ENCODE peak calls at places on chromosome 12, in eight cellular contexts. One of them, this sample, is unnamed. For H3K9me3, the result is how much of the 10 kb centered on the place peaks cover.

GRCh38 chr12:69880566-69880965 is 55.5 kb downstream of the MYRFL start:
- DNase-seq in SK-N-SH: no peak
- DNase-seq in OCI-LY7: peak
- DNase-seq in left ventricle myocardium inferior: no peak
- DNase-seq in A673: peak
- DNase-seq in pancreas: no peak
- DNase-seq in A549: no peak
- DNase-seq in stomach: no peak
- DNase-seq in this sample: peak

GRCh38 chr12:11779286-11779685 is 129.8 kb downstream of the ETV6 start:
- DNase-seq in A549: no peak
- DNase-seq in stomach: no peak
- DNase-seq in left ventricle myocardium inferior: no peak
- DNase-seq in pancreas: no peak
- DNase-seq in SK-N-SH: no peak
- DNase-seq in OCI-LY7: no peak
- DNase-seq in A673: no peak
- DNase-seq in this sample: no peak

GRCh38 chr12:3134126-3134525 is 56.9 kb downstream of the TSPAN9 start:
- DNase-seq in SK-N-SH: no peak
- DNase-seq in OCI-LY7: no peak
- DNase-seq in stomach: no peak
- DNase-seq in A673: no peak
- DNase-seq in pancreas: no peak
- DNase-seq in left ventricle myocardium inferior: no peak
- DNase-seq in A549: no peak
- DNase-seq in this sample: no peak

GRCh38 chr12:112919131-112919530 is 12.4 kb downstream of the OAS1 start:
- DNase-seq in SK-N-SH: no peak
- DNase-seq in A673: peak
- DNase-seq in OCI-LY7: no peak
- DNase-seq in A549: no peak
- DNase-seq in stomach: no peak
- DNase-seq in left ventricle myocardium inferior: no peak
- DNase-seq in pancreas: no peak
- DNase-seq in this sample: no peak

GRCh38 chr12:82688035-82688501 is 1.4 kb downstream of the TMTC2 start:
- DNase-seq in pancreas: no peak
- DNase-seq in OCI-LY7: peak
- DNase-seq in A549: peak
- DNase-seq in SK-N-SH: peak
- DNase-seq in left ventricle myocardium inferior: no peak
- DNase-seq in A673: peak
- DNase-seq in stomach: no peak
- DNase-seq in this sample: no peak

GRCh38 chr12:47558625-47559345 is 147.0 kb downstream of the RPAP3 start:
- DNase-seq in left ventricle myocardium inferior: no peak
- DNase-seq in A549: no peak
- DNase-seq in stomach: no peak
- DNase-seq in OCI-LY7: no peak
- DNase-seq in A673: peak
- DNase-seq in pancreas: no peak
- DNase-seq in SK-N-SH: no peak
- DNase-seq in this sample: no peak

GRCh38 chr12:105032703-105033357 is 46.7 kb downstream of the NOPCHAP1 start:
- DNase-seq in left ventricle myocardium inferior: no peak
- DNase-seq in pancreas: no peak
- DNase-seq in stomach: no peak
- DNase-seq in OCI-LY7: no peak
- DNase-seq in A549: no peak
- DNase-seq in SK-N-SH: no peak
- DNase-seq in A673: no peak
- DNase-seq in this sample: no peak

GRCh38 chr12:107131832-107132616 is 38.7 kb upstream of the CRY1 start:
- DNase-seq in A549: peak
- DNase-seq in left ventricle myocardium inferior: no peak
- DNase-seq in SK-N-SH: peak
- DNase-seq in stomach: no peak
- DNase-seq in OCI-LY7: peak
- DNase-seq in pancreas: peak
- DNase-seq in A673: peak
- DNase-seq in this sample: peak

GRCh38 chr12:105823810-105824209 is 314.9 kb downstream of the NUAK1 start:
- DNase-seq in left ventricle myocardium inferior: no peak
- DNase-seq in pancreas: no peak
- DNase-seq in A549: no peak
- DNase-seq in OCI-LY7: no peak
- DNase-seq in stomach: no peak
- DNase-seq in A673: no peak
- DNase-seq in SK-N-SH: peak
- DNase-seq in this sample: no peak

DNA sequence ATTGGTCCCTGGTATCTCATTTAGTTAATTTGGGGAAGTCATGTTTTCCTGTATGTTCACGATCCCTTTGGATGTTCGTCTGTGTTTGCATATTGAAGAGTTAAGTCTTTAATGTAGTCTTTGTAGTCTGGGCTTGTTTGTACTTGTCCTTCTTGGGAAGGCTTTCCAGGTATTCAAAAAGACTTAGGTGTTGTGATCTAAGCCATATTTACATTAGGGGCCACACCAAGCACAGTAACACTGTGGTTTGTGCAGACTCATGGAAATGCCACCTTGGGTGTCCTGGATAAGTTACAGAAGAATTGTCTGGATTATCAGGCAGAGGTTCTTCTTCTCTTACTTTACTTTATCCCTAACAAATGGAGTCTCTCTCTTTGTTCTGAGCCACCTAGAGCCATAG is 380.3 kb downstream of the CCER1 start:
- DNase-seq in A549: no peak
- DNase-seq in OCI-LY7: no peak
- DNase-seq in SK-N-SH: no peak
- DNase-seq in pancreas: no peak
- DNase-seq in stomach: no peak
- DNase-seq in left ventricle myocardium inferior: no peak
- DNase-seq in A673: no peak
- DNase-seq in this sample: no peak
- H3K9me3 ChIP-seq in A549: under half
- H3K9me3 ChIP-seq in OCI-LY7: under half
- H3K9me3 ChIP-seq in SK-N-SH: under half
- H3K9me3 ChIP-seq in pancreas: under half
- H3K9me3 ChIP-seq in stomach: under half
- H3K9me3 ChIP-seq in left ventricle myocardium inferior: under half
- H3K9me3 ChIP-seq in A673: under half
- H3K9me3 ChIP-seq in this sample: under half

GRCh38 chr12:34294671-34295365 is 272.5 kb downstream of the ALG10 start:
- DNase-seq in A673: no peak
- DNase-seq in A549: no peak
- DNase-seq in stomach: no peak
- DNase-seq in OCI-LY7: no peak
- DNase-seq in left ventricle myocardium inferior: peak
- DNase-seq in pancreas: no peak
- DNase-seq in SK-N-SH: no peak
- DNase-seq in this sample: no peak
- H3K9me3 ChIP-seq in A673: half or more
- H3K9me3 ChIP-seq in A549: under half
- H3K9me3 ChIP-seq in stomach: half or more
- H3K9me3 ChIP-seq in OCI-LY7: under half
- H3K9me3 ChIP-seq in left ventricle myocardium inferior: under half
- H3K9me3 ChIP-seq in pancreas: under half
- H3K9me3 ChIP-seq in SK-N-SH: under half
- H3K9me3 ChIP-seq in this sample: under half

DNA sequence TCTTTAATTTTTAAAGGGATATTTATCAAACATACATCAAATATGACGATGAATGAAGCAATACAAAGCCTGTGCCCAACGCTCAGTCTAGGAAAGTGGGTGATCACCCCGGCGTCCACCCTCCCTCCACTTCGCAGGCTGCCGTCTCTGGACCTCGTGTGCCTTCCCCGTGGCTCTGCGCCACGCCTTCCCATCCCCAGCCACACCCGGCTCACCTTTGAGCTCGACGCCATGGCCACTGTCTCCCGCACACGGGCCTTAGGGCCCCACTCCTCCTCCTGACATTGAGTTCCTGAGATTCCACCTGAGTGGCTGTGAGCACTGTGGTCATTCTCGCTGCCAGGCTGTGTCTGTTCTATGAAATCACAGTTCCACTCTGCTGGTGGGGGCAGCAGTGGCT is 56.7 kb downstream of the GALNT9 start:
- DNase-seq in OCI-LY7: no peak
- DNase-seq in stomach: no peak
- DNase-seq in pancreas: no peak
- DNase-seq in A549: no peak
- DNase-seq in left ventricle myocardium inferior: no peak
- DNase-seq in SK-N-SH: no peak
- DNase-seq in A673: no peak
- DNase-seq in this sample: no peak
- H3K9me3 ChIP-seq in OCI-LY7: under half
- H3K9me3 ChIP-seq in stomach: under half
- H3K9me3 ChIP-seq in pancreas: under half
- H3K9me3 ChIP-seq in A549: under half
- H3K9me3 ChIP-seq in left ventricle myocardium inferior: under half
- H3K9me3 ChIP-seq in SK-N-SH: under half
- H3K9me3 ChIP-seq in A673: under half
- H3K9me3 ChIP-seq in this sample: under half

DNA sequence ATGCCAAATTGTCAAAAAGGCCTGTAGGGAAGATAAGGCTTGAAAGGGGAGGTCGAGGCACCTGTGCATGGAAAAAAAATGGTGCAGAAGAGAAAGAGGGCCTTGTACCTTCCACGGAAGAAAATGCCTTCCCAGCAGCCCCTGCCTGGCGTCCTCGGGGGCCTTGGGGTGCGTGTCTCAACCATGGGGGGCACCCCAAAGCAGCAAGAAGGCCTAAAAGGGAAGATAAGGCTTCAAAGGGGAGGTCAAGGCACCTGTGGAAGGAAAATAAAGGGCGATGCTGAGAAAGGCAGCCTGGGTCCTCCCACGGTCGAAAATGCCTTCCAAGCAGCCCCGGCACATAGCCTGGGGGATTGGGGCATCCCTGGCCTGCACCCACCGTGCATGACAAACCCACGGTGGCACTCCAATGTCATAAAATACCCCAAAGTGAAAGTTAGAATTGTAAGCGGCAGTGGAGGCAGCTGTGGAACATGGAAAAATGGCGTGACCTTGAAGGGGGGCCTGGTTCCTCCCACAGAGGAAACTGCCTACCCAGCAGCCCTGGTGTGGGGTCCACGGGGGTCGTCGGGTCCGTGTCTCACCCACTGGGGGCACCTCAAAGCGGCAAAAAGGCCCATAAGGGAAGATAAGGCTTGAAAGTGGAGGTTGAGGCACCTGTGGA is 275.0 kb downstream of the ALG10 start:
- DNase-seq in OCI-LY7: no peak
- DNase-seq in A673: no peak
- DNase-seq in A549: no peak
- DNase-seq in stomach: no peak
- DNase-seq in left ventricle myocardium inferior: no peak
- DNase-seq in pancreas: no peak
- DNase-seq in SK-N-SH: no peak
- DNase-seq in this sample: no peak
- H3K9me3 ChIP-seq in OCI-LY7: under half
- H3K9me3 ChIP-seq in A673: under half
- H3K9me3 ChIP-seq in A549: under half
- H3K9me3 ChIP-seq in stomach: half or more
- H3K9me3 ChIP-seq in left ventricle myocardium inferior: under half
- H3K9me3 ChIP-seq in pancreas: under half
- H3K9me3 ChIP-seq in SK-N-SH: under half
- H3K9me3 ChIP-seq in this sample: half or more

GRCh38 chr12:16495196-16495595 is 110.8 kb downstream of the LMO3 start:
- DNase-seq in stomach: no peak
- DNase-seq in A549: no peak
- DNase-seq in SK-N-SH: no peak
- DNase-seq in OCI-LY7: no peak
- DNase-seq in A673: no peak
- DNase-seq in pancreas: no peak
- DNase-seq in left ventricle myocardium inferior: no peak
- DNase-seq in this sample: no peak

GRCh38 chr12:16504200-16504599 is 101.8 kb downstream of the LMO3 start:
- DNase-seq in pancreas: no peak
- DNase-seq in stomach: no peak
- DNase-seq in SK-N-SH: no peak
- DNase-seq in A673: no peak
- DNase-seq in OCI-LY7: no peak
- DNase-seq in left ventricle myocardium inferior: no peak
- DNase-seq in A549: no peak
- DNase-seq in this sample: no peak

GRCh38 chr12:16499617-16500016 is 106.3 kb downstream of the LMO3 start:
- DNase-seq in SK-N-SH: no peak
- DNase-seq in A673: no peak
- DNase-seq in OCI-LY7: no peak
- DNase-seq in pancreas: no peak
- DNase-seq in stomach: no peak
- DNase-seq in left ventricle myocardium inferior: no peak
- DNase-seq in A549: no peak
- DNase-seq in this sample: no peak
- H3K9me3 ChIP-seq in SK-N-SH: under half
- H3K9me3 ChIP-seq in A673: under half
- H3K9me3 ChIP-seq in OCI-LY7: under half
- H3K9me3 ChIP-seq in pancreas: under half
- H3K9me3 ChIP-seq in stomach: under half
- H3K9me3 ChIP-seq in left ventricle myocardium inferior: under half
- H3K9me3 ChIP-seq in A549: under half
- H3K9me3 ChIP-seq in this sample: under half

GRCh38 chr12:132966676-132967415 is 10.7 kb upstream of the ZNF605 start:
- DNase-seq in pancreas: no peak
- DNase-seq in left ventricle myocardium inferior: no peak
- DNase-seq in stomach: no peak
- DNase-seq in A549: no peak
- DNase-seq in SK-N-SH: no peak
- DNase-seq in OCI-LY7: no peak
- DNase-seq in A673: no peak
- DNase-seq in this sample: no peak
- H3K9me3 ChIP-seq in pancreas: under half
- H3K9me3 ChIP-seq in left ventricle myocardium inferior: half or more
- H3K9me3 ChIP-seq in stomach: half or more
- H3K9me3 ChIP-seq in A549: half or more
- H3K9me3 ChIP-seq in SK-N-SH: under half
- H3K9me3 ChIP-seq in OCI-LY7: under half
- H3K9me3 ChIP-seq in A673: under half
- H3K9me3 ChIP-seq in this sample: under half

GRCh38 chr12:131096681-131097181 is 143.0 kb downstream of the ADGRD1 start:
- DNase-seq in pancreas: no peak
- DNase-seq in A549: no peak
- DNase-seq in OCI-LY7: no peak
- DNase-seq in left ventricle myocardium inferior: no peak
- DNase-seq in A673: no peak
- DNase-seq in stomach: no peak
- DNase-seq in SK-N-SH: no peak
- DNase-seq in this sample: peak

GRCh38 chr12:131097247-131098177 is 143.8 kb downstream of the ADGRD1 start:
- DNase-seq in A673: no peak
- DNase-seq in stomach: no peak
- DNase-seq in left ventricle myocardium inferior: peak
- DNase-seq in A549: no peak
- DNase-seq in OCI-LY7: no peak
- DNase-seq in pancreas: no peak
- DNase-seq in SK-N-SH: peak
- DNase-seq in this sample: peak

GRCh38 chr12:131094831-131095805 is 141.4 kb downstream of the ADGRD1 start:
- DNase-seq in SK-N-SH: no peak
- DNase-seq in A549: no peak
- DNase-seq in OCI-LY7: no peak
- DNase-seq in A673: no peak
- DNase-seq in pancreas: no peak
- DNase-seq in stomach: no peak
- DNase-seq in left ventricle myocardium inferior: no peak
- DNase-seq in this sample: peak

GRCh38 chr12:131093971-131094830 is 140.5 kb downstream of the ADGRD1 start:
- DNase-seq in stomach: no peak
- DNase-seq in A673: no peak
- DNase-seq in A549: no peak
- DNase-seq in SK-N-SH: no peak
- DNase-seq in OCI-LY7: no peak
- DNase-seq in pancreas: no peak
- DNase-seq in left ventricle myocardium inferior: no peak
- DNase-seq in this sample: peak

GRCh38 chr12:131095826-131096680 is 142.3 kb downstream of the ADGRD1 start:
- DNase-seq in OCI-LY7: no peak
- DNase-seq in A549: no peak
- DNase-seq in left ventricle myocardium inferior: no peak
- DNase-seq in stomach: no peak
- DNase-seq in SK-N-SH: no peak
- DNase-seq in A673: no peak
- DNase-seq in pancreas: no peak
- DNase-seq in this sample: no peak
- H3K9me3 ChIP-seq in OCI-LY7: under half
- H3K9me3 ChIP-seq in A549: under half
- H3K9me3 ChIP-seq in left ventricle myocardium inferior: under half
- H3K9me3 ChIP-seq in stomach: under half
- H3K9me3 ChIP-seq in SK-N-SH: under half
- H3K9me3 ChIP-seq in A673: under half
- H3K9me3 ChIP-seq in pancreas: under half
- H3K9me3 ChIP-seq in this sample: under half

This sample was measured in endodermal cell.